ENCODE peak calls at places on chromosome 7, in eight cellular contexts. W, F, K, Y, V, X, R and G are unnamed samples.
A peak's percentile ranks its signal among the peaks of the same experiment; 100 is the strongest.

GRCh38 chr7:36090976-36091375 is 62.1 kb upstream of the EEPD1 start:
- DNase-seq in X (no peak), V (no peak), Y (no peak), W (no peak), R (no peak), F (no peak), K (no peak), G (no peak)

GRCh38 chr7:106316947-106317346 is 32.2 kb upstream of the NAMPT start:
- DNase-seq in R (no peak), Y (no peak), F (no peak), W (no peak), V (no peak), X (no peak), K (no peak), G (no peak)

GRCh38 chr7:156929789-156930539 is 19.5 kb upstream of the NOM1 start:
- DNase-seq in K (no peak), W (no peak), Y (no peak), V (no peak), X (no peak), R (no peak), F (no peak), G (no peak)

GRCh38 chr7:12567015-12567414 is 3.5 kb upstream of the SCIN start:
- DNase-seq in K (no peak), F (no peak), R (no peak), V (no peak), X (no peak), Y (no peak), W (no peak), G (no peak)

GRCh38 chr7:46178685-46179084 is 257.6 kb upstream of the IGFBP3 start:
- DNase-seq in W (no peak), Y (no peak), K (no peak), R (no peak), F (no peak), X (no peak), V (no peak), G (peak; percentile 30)

GRCh38 chr7:92778972-92779371 is 57.4 kb downstream of the CDK6 start:
- DNase-seq in W (no peak), R (no peak), F (no peak), K (no peak), V (no peak), X (no peak), Y (no peak), G (peak; percentile 80)

GRCh38 chr7:86889501-86889900 is 170.0 kb downstream of the ELAPOR2 start:
- DNase-seq in X (no peak), W (no peak), Y (no peak), K (no peak), R (no peak), V (no peak), F (no peak), G (no peak)

GRCh38 chr7:123824754-123825067 is 20.3 kb upstream of the HYAL4 start:
- DNase-seq in W (no peak), Y (no peak), R (no peak), K (no peak), V (no peak), F (peak; percentile 77), X (no peak), G (no peak)

GRCh38 chr7:88229302-88229870 is 9.5 kb upstream of the SRI start:
- DNase-seq in K (no peak), Y (no peak), X (no peak), W (no peak), V (no peak), R (no peak), F (no peak), G (no peak)

GRCh38 chr7:104252409-104253134 is 44.8 kb upstream of the ORC5 start:
- DNase-seq in Y (no peak), W (no peak), X (no peak), V (no peak), R (no peak), K (no peak), F (no peak), G (peak; percentile 20)

GRCh38 chr7:152735443-152736004 is 24.0 kb upstream of the ACTR3B start:
- DNase-seq in F (no peak), R (no peak), K (no peak), W (no peak), X (no peak), V (no peak), Y (no peak), G (no peak)

GRCh38 chr7:102415685-102416225 is 17.6 kb upstream of the ORAI2 start:
- DNase-seq in W (no peak), R (no peak), K (no peak), V (peak; percentile 65), F (no peak), X (peak; percentile 6), Y (peak; percentile 55), G (no peak)

GRCh38 chr7:125059861-125060456 is 130.3 kb upstream of the POT1 start:
- DNase-seq in R (no peak), K (no peak), V (no peak), F (peak; percentile 6), W (no peak), X (no peak), Y (no peak), G (no peak)

GRCh38 chr7:158469396-158470051 is 118.1 kb downstream of the PTPRN2 start:
- DNase-seq in X (no peak), V (no peak), K (no peak), F (no peak), R (no peak), Y (no peak), W (no peak), G (no peak)